ENCODE peak calls at places on chromosome 13, in nine cellular contexts. L is heart left ventricle; X is cardiac muscle cell; Q is mucosa of descending colon; V is effector memory CD4-positive, alpha-beta T cell; N is tibial nerve; J is SJSA1; H is heart right ventricle; D is lower lobe of right lung. R is an unnamed sample. For H3K9me3, the result is how much of the 10 kb centered on the place peaks cover.

GRCh38 chr13:97849305-97849704 is 104.2 kb upstream of the IPO5 start:
- DNase-seq in L (no peak), X (peak), Q (no peak), V (no peak), N (no peak), J (peak), H (no peak), D (no peak), R (no peak)

GRCh38 chr13:22252281-22252830 is 581.5 kb downstream of the FGF9 start:
- DNase-seq in L (no peak), X (no peak), Q (no peak), V (no peak), N (no peak), J (no peak), H (no peak), D (no peak), R (no peak)

GRCh38 chr13:113809934-113810333 is 50.9 kb downstream of the TMEM255B start:
- DNase-seq in L (no peak), X (no peak), Q (no peak), V (no peak), N (no peak), J (no peak), H (no peak), D (no peak), R (no peak)

GRCh38 chr13:87498681-87499080 is 172.5 kb upstream of the SLITRK5 start:
- DNase-seq in L (no peak), X (peak), Q (peak), V (no peak), N (no peak), J (no peak), H (no peak), D (no peak), R (no peak)

GRCh38 chr13:34793301-34793700 is 148.8 kb upstream of the NBEA start:
- DNase-seq in L (no peak), X (no peak), Q (no peak), V (no peak), N (no peak), J (no peak), H (no peak), D (no peak), R (no peak)

GRCh38 chr13:27130223-27131015 is 41.2 kb downstream of the USP12 start:
- DNase-seq in L (no peak), X (no peak), Q (no peak), V (no peak), N (peak), J (no peak), H (no peak), D (no peak), R (no peak)

GRCh38 chr13:97020194-97020593 is 25.9 kb upstream of the OXGR1 start:
- DNase-seq in L (no peak), X (no peak), Q (no peak), V (no peak), N (no peak), J (no peak), H (no peak), D (no peak), R (no peak)

GRCh38 chr13:94419304-94419943 is 60.1 kb downstream of the DCT start:
- DNase-seq in L (no peak), X (no peak), Q (no peak), V (no peak), N (no peak), J (no peak), H (no peak), D (no peak), R (no peak)

GRCh38 chr13:80508031-80508430 is 167.1 kb upstream of the SPRY2 start:
- DNase-seq in L (no peak), X (no peak), Q (no peak), V (no peak), N (no peak), J (no peak), H (no peak), D (no peak), R (no peak)

GRCh38 chr13:83980322-83980721 is 98.0 kb upstream of the SLITRK1 start:
- DNase-seq in L (no peak), X (no peak), Q (no peak), V (no peak), N (no peak), J (no peak), H (no peak), D (no peak), R (no peak)

GRCh38 chr13:111920932-111921705 is 145.8 kb upstream of the SOX1 start:
- DNase-seq in L (no peak), X (no peak), Q (no peak), V (no peak), N (no peak), J (no peak), H (no peak), D (no peak), R (no peak)
- H3K9me3 ChIP-seq in L (under half), X (under half), Q (under half), V (under half), N (under half), J (under half), H (under half), D (under half), R (under half)

DNA sequence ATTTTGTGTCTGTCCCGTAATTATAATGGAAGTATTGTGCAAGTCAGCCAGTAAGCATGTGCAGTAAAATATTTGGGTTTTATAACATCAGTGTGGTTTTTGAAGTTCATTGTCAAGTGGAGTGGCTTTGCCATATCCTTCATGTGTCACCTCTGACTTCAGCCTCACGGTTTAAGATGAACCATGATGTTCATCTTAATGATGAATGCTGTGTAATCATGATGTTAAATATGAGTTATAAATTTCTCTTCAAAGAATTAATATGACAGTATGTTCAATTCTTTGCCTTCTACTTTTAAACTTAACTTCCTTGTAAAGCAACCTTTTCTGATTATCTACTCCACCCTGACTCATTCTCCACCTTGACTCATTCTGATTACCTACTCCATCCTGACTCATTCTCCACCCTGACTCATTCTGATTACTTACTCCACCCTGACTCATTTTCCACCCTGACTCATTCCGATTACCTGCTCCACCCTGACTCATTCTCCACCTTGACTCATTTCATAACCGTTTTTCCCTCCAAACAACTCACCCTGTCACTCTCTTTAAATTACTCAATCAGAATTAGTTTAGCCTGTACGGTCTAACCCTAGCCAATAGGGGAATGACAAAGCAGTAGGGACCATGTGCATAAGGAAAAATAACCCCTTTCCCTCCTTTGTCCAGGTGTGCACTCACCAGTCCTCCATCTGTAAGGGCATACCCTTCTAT is 50.3 kb upstream of the ANKRD10 start:
- DNase-seq in L (no peak), X (no peak), Q (no peak), V (no peak), N (no peak), J (peak), H (no peak), D (no peak), R (no peak)
- H3K9me3 ChIP-seq in L (under half), X (under half), Q (under half), V (under half), N (under half), J (under half), H (under half), D (under half), R (under half)

GRCh38 chr13:112233716-112234115 is 142.4 kb upstream of the SPACA7 start:
- DNase-seq in L (no peak), X (no peak), Q (no peak), V (no peak), N (no peak), J (no peak), H (no peak), D (no peak), R (no peak)
- H3K9me3 ChIP-seq in L (under half), X (under half), Q (under half), V (under half), N (under half), J (under half), H (under half), D (under half), R (under half)

DNA sequence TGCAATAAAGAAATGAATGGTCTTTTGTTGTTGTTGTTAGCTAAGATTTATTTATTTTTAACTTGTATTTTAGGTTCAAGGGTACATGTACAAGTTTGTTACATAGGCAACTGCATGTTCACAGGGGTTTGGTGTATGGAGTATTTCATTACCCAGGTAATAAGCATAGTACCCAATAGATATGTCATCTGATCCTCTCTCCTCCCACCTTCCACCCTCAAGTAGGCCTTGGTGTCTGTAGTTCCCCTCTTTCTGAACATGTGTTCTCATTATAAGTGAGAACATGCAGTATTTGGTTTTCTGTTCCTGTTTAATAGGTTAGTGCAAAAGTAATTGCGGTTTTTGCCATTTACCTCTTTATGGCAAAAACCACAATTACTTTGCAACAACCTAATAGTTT is 554.1 kb downstream of the TBC1D4 start:
- DNase-seq in L (no peak), X (no peak), Q (no peak), V (no peak), N (no peak), J (no peak), H (no peak), D (no peak), R (no peak)
- H3K9me3 ChIP-seq in L (under half), X (under half), Q (under half), V (under half), N (under half), J (under half), H (under half), D (under half), R (under half)

GRCh38 chr13:48074006-48074405 is 20.9 kb downstream of the MED4 start:
- DNase-seq in L (no peak), X (no peak), Q (no peak), V (no peak), N (no peak), J (no peak), H (no peak), D (no peak), R (no peak)
- H3K9me3 ChIP-seq in L (under half), X (under half), Q (under half), V (under half), N (under half), J (under half), H (under half), D (under half), R (under half)

R was measured in T-helper 17 cell.